ENCODE peak calls at places on chromosome 1, in four cellular contexts. V is cardiac muscle cell, K is GM23338, W is psoas muscle. B is an unnamed sample.

GRCh38 chr1:68994096-68994495 is 497.2 kb upstream of the DEPDC1 start:
- DNase-seq in W (no peak), V (no peak), K (no peak), B (no peak)

GRCh38 chr1:73401666-73402065 is 796.3 kb downstream of the LRRIQ3 start:
- DNase-seq in K (peak; percentile 59), V (no peak), W (no peak), B (no peak)

GRCh38 chr1:184910596-184910995 is 63.7 kb downstream of the NIBAN1 start:
- DNase-seq in W (peak; percentile 82), V (peak; percentile 86), K (no peak), B (no peak)

GRCh38 chr1:26959722-26960624 is at the start of gene KDF1:
- DNase-seq in W (no peak), V (no peak), K (peak; percentile 96), B (no peak)

GRCh38 chr1:224042557-224043118 is 71.3 kb upstream of the FBXO28 start:
- DNase-seq in V (no peak), K (no peak), W (no peak), B (no peak)

GRCh38 chr1:55848906-55849305 is 633.7 kb upstream of the USP24 start:
- DNase-seq in W (no peak), K (peak; percentile 68), V (peak; percentile 54), B (no peak)

GRCh38 chr1:215661033-215661432 is 93.9 kb downstream of the KCTD3 start:
- DNase-seq in V (no peak), K (no peak), W (no peak), B (no peak)

GRCh38 chr1:119731060-119731459 is 19.3 kb downstream of the PHGDH start:
- DNase-seq in V (no peak), W (no peak), K (no peak), B (no peak)

GRCh38 chr1:186792870-186793581 is 35.7 kb upstream of the PLA2G4A start:
- DNase-seq in W (no peak), V (peak; percentile 36), K (no peak), B (no peak)

GRCh38 chr1:166884040-166884642 is 8.1 kb upstream of the TADA1 start:
- DNase-seq in W (peak; percentile 64), K (peak; percentile 94), V (peak; percentile 45), B (no peak)

GRCh38 chr1:94572780-94573179 is 31.2 kb upstream of the F3 start:
- DNase-seq in V (no peak), W (no peak), K (no peak), B (no peak)

GRCh38 chr1:62377043-62377562 is 57.9 kb upstream of the KANK4 start:
- DNase-seq in W (no peak), V (no peak), K (no peak), B (no peak)

GRCh38 chr1:38029081-38029681 is 16.6 kb downstream of the UTP11 start:
- DNase-seq in K (peak; percentile 88), V (peak; percentile 62), W (peak; percentile 75), B (no peak)
- H3K4me1 ChIP-seq in K (peaks cover 34% of the 10 kb centered on the region), V (peaks cover 28% of the 10 kb centered on the region), W (peaks cover 68% of the 10 kb centered on the region), B (peaks cover 14% of the 10 kb centered on the region)

GRCh38 chr1:74737360-74737759 is 4.4 kb downstream of the TYW3 start:
- DNase-seq in W (no peak), V (no peak), K (no peak), B (no peak)
- H3K36me3 ChIP-seq in W (peaks cover 53% of the 10 kb centered on the region), V (peaks cover 25% of the 10 kb centered on the region), K (peaks cover 18% of the 10 kb centered on the region), B (peaks cover 72% of the 10 kb centered on the region)

GRCh38 chr1:194294006-194294405 is 1107.6 kb upstream of the B3GALT2 start:
- DNase-seq in V (no peak), W (no peak), K (no peak), B (no peak)

GRCh38 chr1:194296201-194296600 is 1109.8 kb upstream of the B3GALT2 start:
- DNase-seq in V (no peak), K (no peak), W (no peak), B (no peak)

GRCh38 chr1:194295690-194296089 is 1109.3 kb upstream of the B3GALT2 start:
- DNase-seq in K (peak; percentile 76), W (no peak), V (peak; percentile 55), B (peak; percentile 83)

GRCh38 chr1:194289569-194290266 is 1103.3 kb upstream of the B3GALT2 start:
- DNase-seq in V (no peak), K (peak; percentile 6), W (no peak), B (peak; percentile 98)

GRCh38 chr1:194292912-194293311 is 1106.5 kb upstream of the B3GALT2 start:
- DNase-seq in V (no peak), K (peak; percentile 11), W (no peak), B (no peak)
- H3K4me1 ChIP-seq in V (no peaks in the 10 kb centered on the region), K (peaks cover 6% of the 10 kb centered on the region), W (no peaks in the 10 kb centered on the region), B (peaks cover 34% of the 10 kb centered on the region)

DNA sequence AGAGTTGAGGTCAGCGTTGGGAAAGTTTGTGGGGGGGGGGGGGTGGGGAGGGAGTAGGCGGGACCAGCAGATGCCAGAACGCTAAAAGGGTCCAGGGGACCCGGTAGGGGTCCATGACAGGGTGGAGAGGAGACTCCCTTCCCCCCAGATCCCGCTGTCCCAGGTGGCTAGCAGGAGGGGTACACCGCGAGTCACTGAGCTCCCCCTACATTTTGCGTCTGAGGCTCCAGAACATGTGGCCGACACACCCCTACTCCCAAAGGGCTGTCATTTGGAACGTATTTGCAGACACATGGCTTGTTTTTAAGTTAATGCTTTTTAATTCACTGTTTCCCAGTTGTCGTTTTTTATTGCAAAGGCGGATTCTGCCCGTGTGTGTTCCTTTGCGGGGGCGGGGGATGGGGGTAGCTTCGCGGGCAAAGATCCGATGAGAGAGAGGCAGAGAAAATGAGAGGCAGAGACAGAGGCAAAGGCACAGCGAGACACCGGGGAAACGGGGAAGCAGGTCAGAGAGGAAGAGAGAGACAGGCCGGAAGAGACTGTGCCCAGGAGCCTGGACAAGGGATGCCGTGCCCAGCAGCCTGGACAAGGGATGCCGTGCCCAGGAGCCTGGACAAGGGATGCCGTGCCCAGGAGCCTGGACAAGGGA is 270.2 kb downstream of the FOXD2 start:
- DNase-seq in K (no peak), W (no peak), V (no peak), B (no peak)
- H3K36me3 ChIP-seq in K (no peaks in the 10 kb centered on the region), W (no peaks in the 10 kb centered on the region), V (no peaks in the 10 kb centered on the region), B (no peaks in the 10 kb centered on the region)

B was measured in OCI-LY7.